ENCODE peak calls at places on chromosome 18, in four cellular contexts. P is tibial artery, S is cardiac muscle cell, M is MM.1S. N is an unnamed sample. For H3K9me3, the result is how much of the 10 kb centered on the place peaks cover.

GRCh38 chr18:37764526-37764925 is 198.9 kb upstream of the CELF4 start:
- DNase-seq in M (no peak), S (no peak), P (no peak), N (no peak)

GRCh38 chr18:43578636-43579203 is 301.4 kb upstream of the SYT4 start:
- DNase-seq in P (no peak), M (no peak), S (peak), N (no peak)

GRCh38 chr18:76452357-76452756 is 42.7 kb downstream of the ZNF516 start:
- DNase-seq in P (no peak), S (no peak), M (no peak), N (no peak)

GRCh38 chr18:58687871-58688308 is 16.6 kb downstream of the MALT1 start:
- DNase-seq in M (no peak), P (no peak), S (no peak), N (no peak)

GRCh38 chr18:7735194-7735593 is 168.1 kb downstream of the PTPRM start:
- DNase-seq in S (no peak), P (no peak), M (no peak), N (no peak)

GRCh38 chr18:53534695-53535094 is 689.8 kb downstream of the MBD2 start:
- DNase-seq in M (no peak), P (no peak), S (peak), N (no peak)

GRCh38 chr18:5309888-5310470 is 14.5 kb upstream of the ZBTB14 start:
- DNase-seq in P (no peak), S (no peak), M (peak), N (no peak)

GRCh38 chr18:2926528-2926927 is 79.7 kb downstream of the EMILIN2 start:
- DNase-seq in S (no peak), P (no peak), M (no peak), N (no peak)

GRCh38 chr18:48828713-48829442 is 121.9 kb downstream of the SMAD7 start:
- DNase-seq in P (peak), S (no peak), M (no peak), N (peak)

GRCh38 chr18:33369711-33370449 is 70.6 kb downstream of the CCDC178 start:
- DNase-seq in S (no peak), M (no peak), P (no peak), N (no peak)

GRCh38 chr18:77321823-77322805 is 72.5 kb downstream of the GALR1 start:
- DNase-seq in M (no peak), S (no peak), P (no peak), N (peak)

GRCh38 chr18:28684746-28685145 is 507.8 kb upstream of the CDH2 start:
- DNase-seq in S (no peak), M (no peak), P (no peak), N (no peak)

GRCh38 chr18:54192415-54192814 is 32.1 kb downstream of the MBD2 start:
- DNase-seq in S (no peak), M (no peak), P (no peak), N (no peak)

GRCh38 chr18:26792661-26793060 is 72.8 kb downstream of the AQP4 start:
- DNase-seq in S (peak), M (no peak), P (no peak), N (no peak)

GRCh38 chr18:32576296-32576916 is 105.7 kb upstream of the GAREM1 start:
- DNase-seq in M (no peak), P (no peak), S (peak), N (no peak)

GRCh38 chr18:55152801-55153200 is 193.5 kb upstream of the CCDC68 start:
- DNase-seq in M (no peak), S (peak), P (no peak), N (no peak)

GRCh38 chr18:77059294-77059916 is 73.2 kb downstream of the MBP start:
- DNase-seq in S (peak), P (no peak), M (peak), N (no peak)

GRCh38 chr18:49874238-49874637 is 60.9 kb upstream of the ACAA2 start:
- DNase-seq in S (no peak), P (no peak), M (peak), N (no peak)

GRCh38 chr18:9732031-9732430 is 23.9 kb downstream of the RAB31 start:
- DNase-seq in S (no peak), M (no peak), P (no peak), N (no peak)

GRCh38 chr18:58239879-58240278 is 195.9 kb downstream of the NEDD4L start:
- DNase-seq in P (no peak), S (no peak), M (no peak), N (no peak)

GRCh38 chr18:8688428-8688827 is 16.9 kb upstream of the MTCL1 start:
- DNase-seq in P (no peak), M (no peak), S (no peak), N (no peak)

GRCh38 chr18:50356036-50356945 is 18.6 kb upstream of the SKA1 start:
- DNase-seq in M (no peak), S (peak), P (no peak), N (no peak)

GRCh38 chr18:10284571-10285282 is 169.7 kb upstream of the APCDD1 start:
- DNase-seq in P (no peak), S (no peak), M (no peak), N (no peak)

GRCh38 chr18:37967261-37967660 is 401.7 kb upstream of the CELF4 start:
- DNase-seq in P (no peak), S (no peak), M (no peak), N (no peak)

GRCh38 chr18:6747646-6748045 is 18.1 kb downstream of the ARHGAP28 start:
- DNase-seq in P (no peak), S (peak), M (no peak), N (peak)

GRCh38 chr18:62500966-62501591 is 21.7 kb upstream of the ZCCHC2 start:
- DNase-seq in S (no peak), P (no peak), M (no peak), N (no peak)

GRCh38 chr18:379665-380356 is 112.0 kb upstream of the THOC1 start:
- DNase-seq in S (peak), M (no peak), P (no peak), N (no peak)

GRCh38 chr18:9091066-9091476 is 11.4 kb upstream of the NDUFV2 start:
- DNase-seq in P (no peak), M (no peak), S (no peak), N (no peak)

GRCh38 chr18:62957885-62958472 is 242.6 kb downstream of the PHLPP1 start:
- DNase-seq in M (peak), S (peak), P (no peak), N (no peak)

GRCh38 chr18:36829362-36830140 is 624 bp downstream of the KIAA1328 start:
- DNase-seq in P (no peak), S (no peak), M (no peak), N (no peak)

GRCh38 chr18:26304511-26304910 is 78.3 kb downstream of the TAF4B start:
- DNase-seq in S (no peak), M (no peak), P (no peak), N (no peak)

GRCh38 chr18:62918361-62918760 is 203.0 kb downstream of the PHLPP1 start:
- DNase-seq in S (no peak), P (no peak), M (no peak), N (no peak)

GRCh38 chr18:69447886-69448285 is 47.2 kb downstream of the DOK6 start:
- DNase-seq in S (no peak), M (no peak), P (no peak), N (no peak)

GRCh38 chr18:45441110-45441842 is 174.0 kb upstream of the SLC14A2 start:
- DNase-seq in M (no peak), P (no peak), S (no peak), N (no peak)

GRCh38 chr18:79819951-79820351 is 22.2 kb downstream of the KCNG2 start:
- DNase-seq in M (no peak), P (no peak), S (peak), N (no peak)

GRCh38 chr18:26386002-26386401 is 159.8 kb downstream of the TAF4B start:
- DNase-seq in P (no peak), M (no peak), S (peak), N (no peak)

GRCh38 chr18:48740846-48741485 is 202.1 kb downstream of the CTIF start:
- DNase-seq in M (no peak), S (no peak), P (no peak), N (no peak)

GRCh38 chr18:7164610-7165009 is 47.0 kb upstream of the LAMA1 start:
- DNase-seq in P (no peak), S (peak), M (peak), N (no peak)

GRCh38 chr18:27860011-27860410 is 316.9 kb downstream of the CDH2 start:
- DNase-seq in P (no peak), S (no peak), M (peak), N (no peak)

GRCh38 chr18:78634061-78634696 is 345.4 kb upstream of the SALL3 start:
- DNase-seq in P (peak), M (no peak), S (no peak), N (no peak)

GRCh38 chr18:78630981-78631510 is 348.6 kb upstream of the SALL3 start:
- DNase-seq in P (peak), M (no peak), S (no peak), N (no peak)

GRCh38 chr18:78629426-78629825 is 350.2 kb upstream of the SALL3 start:
- DNase-seq in M (no peak), P (peak), S (no peak), N (peak)

GRCh38 chr18:78630356-78630755 is 349.3 kb upstream of the SALL3 start:
- DNase-seq in P (peak), S (no peak), M (no peak), N (no peak)

DNA sequence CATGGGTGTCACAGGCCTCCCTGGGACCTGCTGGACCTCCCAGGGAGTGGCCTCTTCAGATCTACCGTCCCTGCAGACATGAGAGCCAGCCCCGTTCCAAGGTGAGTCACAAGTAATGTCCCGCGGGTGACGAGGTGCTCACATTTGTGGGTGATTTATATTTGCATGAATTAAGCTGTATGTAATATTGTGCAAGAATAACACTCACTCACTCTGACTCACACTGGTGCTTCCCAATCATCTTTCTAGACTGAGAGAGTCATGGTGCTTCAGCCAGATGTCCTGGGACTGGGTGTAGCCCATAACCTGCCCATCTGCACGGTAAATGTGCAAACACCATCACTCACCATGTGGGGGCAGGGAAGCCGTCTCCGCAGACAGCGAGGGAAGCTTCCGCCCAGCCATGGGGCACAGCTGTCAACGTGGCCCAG is 347.5 kb upstream of the SALL3 start:
- DNase-seq in S (no peak), P (peak), M (no peak), N (peak)
- H3K9me3 ChIP-seq in S (under half), P (under half), M (under half), N (under half)

DNA sequence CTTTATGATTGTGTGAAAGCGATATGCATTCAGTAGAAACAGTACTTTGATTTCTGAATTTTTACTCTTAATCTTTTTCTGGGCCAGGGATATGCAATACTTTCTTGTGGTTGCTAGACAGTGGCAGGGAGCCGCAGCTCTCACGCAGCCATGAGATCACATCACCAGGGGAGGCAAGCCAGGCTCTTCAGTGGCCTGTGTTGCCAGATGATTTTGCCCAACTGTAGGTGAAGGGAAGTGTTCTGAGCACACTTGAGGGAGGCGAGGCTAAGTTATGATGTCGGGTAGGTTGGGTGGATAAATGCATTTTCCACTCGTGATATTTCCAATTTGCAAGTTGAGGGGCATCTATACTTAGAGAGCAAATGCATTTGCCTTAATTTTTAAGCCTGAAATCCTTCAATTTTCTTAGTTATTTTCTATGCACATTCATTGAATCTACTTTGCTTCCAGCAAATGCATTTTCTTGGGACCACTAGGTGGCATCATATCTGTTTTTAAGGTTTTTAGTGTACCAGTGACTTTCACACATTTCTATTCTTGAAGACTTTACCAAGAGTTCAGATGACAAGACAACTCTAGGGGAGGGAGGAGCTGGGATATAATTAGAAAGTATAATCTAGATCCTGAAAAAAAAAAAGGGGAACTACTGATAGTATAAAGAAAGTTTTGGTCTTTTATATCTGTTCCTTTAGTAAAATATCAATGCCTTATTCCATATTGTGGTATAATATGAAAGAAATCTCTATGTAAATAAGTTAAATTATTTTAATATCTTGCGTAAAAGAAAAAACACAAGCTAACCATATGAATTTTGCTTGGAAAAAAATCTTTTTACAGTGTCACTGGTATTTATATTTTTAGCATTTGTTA is 643.3 kb downstream of the SOCS6 start:
- DNase-seq in P (no peak), M (peak), S (peak), N (no peak)
- TF ChIP-seq CTCF in P (peak), M (peak), S (peak), N (no peak)

GRCh38 chr18:74141638-74142037 is 6.0 kb downstream of the FBXO15 start:
- DNase-seq in P (no peak), M (no peak), S (no peak), N (no peak)

GRCh38 chr18:74137920-74138538 is 9.6 kb downstream of the FBXO15 start:
- DNase-seq in M (no peak), S (no peak), P (no peak), N (no peak)

GRCh38 chr18:74139888-74140287 is 7.7 kb downstream of the FBXO15 start:
- DNase-seq in M (no peak), P (no peak), S (peak), N (no peak)

GRCh38 chr18:74142251-74142650 is 5.4 kb downstream of the FBXO15 start:
- DNase-seq in P (no peak), M (no peak), S (no peak), N (no peak)

DNA sequence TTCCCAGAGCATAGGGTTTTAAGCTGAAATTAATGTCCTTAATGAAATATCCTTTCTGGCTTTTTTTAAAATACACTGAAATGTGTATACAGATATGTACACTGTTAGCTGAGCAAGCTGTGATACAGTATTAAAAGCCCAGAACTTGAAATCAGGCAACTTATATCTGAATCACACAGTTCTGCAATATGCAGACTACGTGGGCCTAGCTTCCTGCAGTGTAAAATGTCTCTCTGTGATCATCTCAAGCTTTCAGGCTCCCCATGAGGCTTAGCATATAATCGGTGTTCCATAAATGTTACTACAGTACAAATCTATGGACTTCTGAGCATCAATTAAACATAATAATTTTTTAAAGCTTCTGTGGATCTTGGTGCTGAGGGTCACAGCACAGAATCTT is 8.2 kb downstream of the FBXO15 start:
- DNase-seq in P (no peak), M (no peak), S (no peak), N (no peak)
- H3K4me3 ChIP-seq in P (no peak), M (no peak), S (no peak), N (no peak)

GRCh38 chr18:35252466-35252865 is 11.6 kb downstream of the ZNF397 start:
- DNase-seq in P (no peak), S (no peak), M (no peak), N (no peak)
- H3K9me3 ChIP-seq in P (under half), S (under half), M (under half), N (under half)

N was measured in pancreas.